ENCODE peak calls at places on chromosomes 2 and 18, in four cellular contexts. K, N, B and F are unnamed samples. For H3K27me3, the result is how much of the 10 kb centered on the place peaks cover.

GRCh38 chr2:106269591-106270291 is 75.6 kb upstream of the UXS1 start:
- DNase-seq in B (no peak), K (peak), N (no peak), F (peak)

GRCh38 chr18:48974304-48975220 is 23.8 kb upstream of the SMAD7 start:
- DNase-seq in N (no peak), K (no peak), B (no peak), F (no peak)

GRCh38 chr2:104678181-104678580 is 175.7 kb upstream of the POU3F3 start:
- DNase-seq in B (no peak), K (no peak), N (no peak), F (no peak)

GRCh38 chr18:48790226-48790863 is 160.4 kb downstream of the SMAD7 start:
- DNase-seq in K (no peak), N (peak), B (no peak), F (no peak)

GRCh38 chr2:25700221-25700660 is 26.9 kb upstream of the DTNB start:
- DNase-seq in N (peak), K (peak), B (no peak), F (peak)

GRCh38 chr18:26515643-26516495 is 32.5 kb downstream of the KCTD1 start:
- DNase-seq in B (no peak), N (no peak), K (no peak), F (no peak)

GRCh38 chr2:240131941-240132650 is 4.0 kb downstream of the COPS9 start:
- DNase-seq in B (no peak), K (no peak), N (no peak), F (no peak)

GRCh38 chr18:6850396-6850795 is 120.9 kb downstream of the ARHGAP28 start:
- DNase-seq in B (no peak), N (no peak), K (no peak), F (no peak)

GRCh38 chr2:23624378-23624777 is 239.4 kb downstream of the KLHL29 start:
- DNase-seq in B (no peak), N (no peak), K (no peak), F (no peak)

GRCh38 chr18:36942264-36942663 is 113.3 kb downstream of the KIAA1328 start:
- DNase-seq in K (no peak), N (peak), B (peak), F (peak)

GRCh38 chr18:35746826-35747339 is 165.3 kb downstream of the GALNT1 start:
- DNase-seq in K (no peak), B (no peak), N (no peak), F (peak)

GRCh38 chr2:120470717-120471060 is 124.8 kb downstream of the INHBB start:
- DNase-seq in N (no peak), K (no peak), B (no peak), F (no peak)

GRCh38 chr2:69097908-69098655 is 85.1 kb downstream of the ANTXR1 start:
- DNase-seq in K (no peak), N (no peak), B (no peak), F (no peak)

GRCh38 chr18:27685807-27686412 is 491.0 kb downstream of the CDH2 start:
- DNase-seq in N (peak), K (no peak), B (peak), F (peak)

GRCh38 chr2:128612628-128613027 is 294.0 kb upstream of the HS6ST1 start:
- DNase-seq in K (no peak), B (no peak), N (no peak), F (no peak)

GRCh38 chr2:181123798-181124217 is 143.4 kb downstream of the UBE2E3 start:
- DNase-seq in K (no peak), B (no peak), N (no peak), F (peak)

GRCh38 chr2:24926602-24927252 is 6.7 kb upstream of the ADCY3 start:
- DNase-seq in N (peak), B (no peak), K (no peak), F (peak)

GRCh38 chr2:50956886-50957285 is 75.0 kb downstream of the NRXN1 start:
- DNase-seq in K (no peak), N (no peak), B (no peak), F (no peak)

GRCh38 chr2:152627010-152627957 is 90.0 kb downstream of the PRPF40A start:
- DNase-seq in N (peak), K (no peak), B (no peak), F (peak)

GRCh38 chr2:8543412-8544167 is 138.3 kb upstream of the ID2 start:
- DNase-seq in N (peak), B (peak), K (no peak), F (no peak)

GRCh38 chr2:19228092-19228670 is 130.2 kb downstream of the OSR1 start:
- DNase-seq in N (no peak), B (no peak), K (no peak), F (no peak)

GRCh38 chr2:60948926-60949579 is 67.7 kb downstream of the REL start:
- DNase-seq in N (peak), B (no peak), K (no peak), F (peak)

GRCh38 chr18:8694891-8695290 is 10.5 kb upstream of the MTCL1 start:
- DNase-seq in N (no peak), B (no peak), K (no peak), F (no peak)

GRCh38 chr2:82839046-82839445 is 1620.0 kb downstream of the SUCLG1 start:
- DNase-seq in B (no peak), N (no peak), K (no peak), F (no peak)

GRCh38 chr2:235669269-235669831 is 175.5 kb downstream of the AGAP1 start:
- DNase-seq in N (peak), B (no peak), K (peak), F (peak)

GRCh38 chr2:236217926-236218325 is 46.3 kb downstream of the ASB18 start:
- DNase-seq in N (no peak), K (no peak), B (no peak), F (no peak)

GRCh38 chr2:129192117-129192516 is 787.3 kb upstream of the RAB6C start:
- DNase-seq in B (no peak), N (no peak), K (no peak), F (no peak)

GRCh38 chr18:26956894-26957293 is 91.4 kb upstream of the AQP4 start:
- DNase-seq in B (no peak), N (no peak), K (no peak), F (no peak)

GRCh38 chr2:197286805-197287595 is 23.6 kb downstream of the ANKRD44 start:
- DNase-seq in K (peak), B (peak), N (peak), F (peak)

GRCh38 chr2:217937446-217937845 is 65.3 kb downstream of the TNS1 start:
- DNase-seq in N (no peak), B (no peak), K (no peak), F (no peak)

GRCh38 chr2:61762292-61762691 is 91.6 kb downstream of the FAM161A start:
- DNase-seq in N (no peak), K (no peak), B (no peak), F (no peak)

GRCh38 chr2:240586919-240587800 is 626 bp downstream of the CAPN10 start:
- DNase-seq in N (no peak), K (peak), B (no peak), F (peak)

GRCh38 chr2:71610671-71611070 is 157.3 kb downstream of the DYSF start:
- DNase-seq in N (no peak), B (no peak), K (no peak), F (no peak)

GRCh38 chr2:237882510-237883481 is 23.4 kb downstream of the RAMP1 start:
- DNase-seq in K (no peak), N (no peak), B (no peak), F (no peak)

GRCh38 chr2:38167968-38168350 is 92.0 kb upstream of the CYP1B1 start:
- DNase-seq in N (no peak), B (no peak), K (no peak), F (no peak)

GRCh38 chr18:49304746-49305145 is 155.7 kb downstream of the DYM start:
- DNase-seq in N (no peak), K (no peak), B (no peak), F (no peak)

GRCh38 chr2:15880226-15881119 is 59.9 kb upstream of the MYCN start:
- DNase-seq in N (no peak), B (no peak), K (no peak), F (no peak)

DNA sequence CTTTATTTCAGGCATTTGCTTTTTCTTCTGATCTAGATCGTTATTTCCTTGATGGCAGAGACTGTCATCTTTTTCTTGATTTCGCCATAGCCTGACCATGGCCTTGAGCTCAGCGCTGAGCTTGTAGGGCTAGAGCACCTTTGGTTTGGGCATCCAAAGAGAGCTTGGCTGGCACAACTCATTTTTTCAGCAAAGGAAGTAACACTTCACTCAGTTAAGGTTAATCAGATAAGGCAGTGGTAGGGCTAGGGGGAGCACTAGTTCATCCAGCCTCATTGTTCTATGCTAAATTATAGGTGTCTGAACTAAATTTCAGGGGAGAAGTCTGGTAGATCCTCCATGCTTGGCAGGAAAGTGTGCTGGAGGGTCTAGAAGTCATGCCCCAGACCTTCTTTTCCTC is 125.0 kb downstream of the SETBP1 start:
- DNase-seq in N (no peak), B (no peak), K (no peak), F (no peak)
- TF ChIP-seq CTCF in N (no peak), B (no peak), K (no peak), F (no peak)

GRCh38 chr2:10119601-10120157 is 2.9 kb upstream of the RRM2 start:
- DNase-seq in N (no peak), B (no peak), K (no peak), F (no peak)
- H3K4me3 ChIP-seq in N (peak), B (peak), K (peak), F (peak)

DNA sequence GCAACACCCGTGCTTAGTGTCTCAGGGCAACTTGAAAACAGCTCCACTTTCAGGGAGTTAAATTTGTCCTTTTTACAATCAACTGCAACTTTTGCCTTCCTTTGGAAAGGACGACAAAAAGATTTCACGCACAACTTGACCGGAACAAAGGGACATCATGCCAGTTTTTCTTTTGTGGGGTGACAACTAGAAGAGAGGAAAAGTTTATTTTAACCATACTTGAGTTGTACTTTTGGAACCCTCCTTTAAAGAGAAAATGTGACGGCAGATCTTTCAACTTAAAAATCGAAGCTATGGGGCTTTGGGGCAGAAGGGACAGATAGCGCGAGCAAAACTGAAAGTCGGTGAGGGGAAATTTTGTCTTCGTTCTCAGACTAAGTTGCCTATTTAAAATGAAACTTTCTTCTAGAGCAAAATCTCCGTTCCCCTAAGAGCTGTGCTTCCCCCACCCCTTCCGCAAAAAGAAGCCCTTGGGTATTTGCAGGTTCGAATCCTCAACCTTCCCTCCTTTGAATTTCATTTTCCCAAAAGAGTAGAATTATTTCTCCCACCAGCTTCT is 5.5 kb upstream of the ONECUT2 start:
- DNase-seq in N (peak), K (no peak), B (no peak), F (no peak)
- H3K27me3 ChIP-seq in N (half or more), K (under half), B (half or more), F (half or more)

DNA sequence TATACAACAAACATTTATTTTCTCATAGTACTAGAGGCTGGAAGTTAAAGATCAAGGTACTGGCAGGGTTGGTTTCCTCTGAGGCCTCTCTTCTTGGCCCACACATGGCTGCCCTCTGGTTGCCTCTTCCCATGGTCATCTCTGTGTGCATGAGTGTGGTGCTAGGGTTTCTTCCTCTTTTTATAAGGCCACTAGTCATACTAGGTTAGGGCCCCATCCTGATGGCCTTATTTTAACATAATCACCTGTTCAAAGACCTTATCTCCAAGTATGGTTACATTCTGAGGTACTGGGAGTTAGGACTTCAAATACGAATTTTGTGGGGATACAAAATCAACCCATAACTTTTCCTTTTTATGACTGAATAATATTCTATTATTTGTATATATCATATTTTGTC is 4.8 kb upstream of the RIOK3 start:
- DNase-seq in B (no peak), K (no peak), N (no peak), F (no peak)
- TF ChIP-seq CTCF in B (no peak), K (no peak), N (no peak), F (no peak)